ENCODE peak calls at places on chromosomes 1 and 21, in six cellular contexts. F is GM23338, X is GM23248, E is PC-3, V is MM.1S, N is OCI-LY7. D is an unnamed sample.
A peak's percentile ranks its signal among the peaks of the same experiment; 100 is the strongest.

GRCh38 chr21:19950347-19950746 is 1047.9 kb upstream of the NCAM2 start:
- DNase-seq in F (no peak), X (no peak), E (no peak), V (no peak), N (no peak), D (no peak)

GRCh38 chr1:86703696-86704455 is 500 bp upstream of the SH3GLB1 start:
- DNase-seq in F (peak; percentile 59), X (peak; percentile 57), E (no peak), V (no peak), N (peak; percentile 82), D (no peak)

GRCh38 chr21:34878501-34878900 is 170.6 kb downstream of the RUNX1 start:
- DNase-seq in F (no peak), X (peak; percentile 47), E (peak; percentile 96), V (no peak), N (no peak), D (no peak)

GRCh38 chr1:100359139-100359538 is 6.8 kb downstream of the CDC14A start:
- DNase-seq in F (no peak), X (no peak), E (no peak), V (no peak), N (no peak), D (no peak)

GRCh38 chr1:193264313-193265065 is 78.1 kb upstream of the B3GALT2 start:
- DNase-seq in F (no peak), X (peak; percentile 56), E (no peak), V (no peak), N (no peak), D (no peak)

GRCh38 chr21:25898671-25899070 is 163.9 kb downstream of the GABPA start:
- DNase-seq in F (no peak), X (peak; percentile 13), E (no peak), V (no peak), N (no peak), D (no peak)

GRCh38 chr1:239587066-239587465 is 200.7 kb downstream of the CHRM3 start:
- DNase-seq in F (peak; percentile 11), X (no peak), E (no peak), V (no peak), N (no peak), D (no peak)

GRCh38 chr1:166811691-166812090 is 27.6 kb upstream of the POGK start:
- DNase-seq in F (no peak), X (peak; percentile 72), E (no peak), V (no peak), N (no peak), D (no peak)

GRCh38 chr1:151593651-151594625 is 17.9 kb upstream of the SNX27 start:
- DNase-seq in F (peak; percentile 95), X (peak; percentile 59), E (peak; percentile 89), V (peak; percentile 93), N (peak; percentile 87), D (peak; percentile 89)

GRCh38 chr1:80384037-80384830 is 1377.7 kb upstream of the ADGRL4 start:
- DNase-seq in F (no peak), X (no peak), E (no peak), V (no peak), N (no peak), D (no peak)

GRCh38 chr1:203551550-203551949 is 57.6 kb downstream of the OPTC start:
- DNase-seq in F (no peak), X (no peak), E (peak; percentile 72), V (no peak), N (no peak), D (no peak)

GRCh38 chr1:116763116-116763786 is 9.0 kb downstream of the CD2 start:
- DNase-seq in F (no peak), X (peak; percentile 13), E (no peak), V (no peak), N (no peak), D (peak; percentile 20)

GRCh38 chr1:179831852-179832699 is 45.5 kb downstream of the TOR1AIP2 start:
- DNase-seq in F (no peak), X (peak; percentile 27), E (no peak), V (peak; percentile 94), N (no peak), D (no peak)

GRCh38 chr1:9410737-9411297 is 118.1 kb downstream of the SPSB1 start:
- DNase-seq in F (peak; percentile 25), X (peak; percentile 38), E (no peak), V (peak; percentile 36), N (peak; percentile 71), D (peak; percentile 58)

GRCh38 chr1:228190778-228191177 is 17.1 kb upstream of the OBSCN start:
- DNase-seq in F (no peak), X (no peak), E (no peak), V (no peak), N (no peak), D (no peak)

GRCh38 chr1:244599937-244600350 is 53.0 kb upstream of the DESI2 start:
- DNase-seq in F (no peak), X (peak; percentile 98), E (peak; percentile 98), V (peak; percentile 21), N (no peak), D (peak; percentile 74)

GRCh38 chr1:230860617-230861384 is 7.5 kb downstream of the C1orf198 start:
- DNase-seq in F (peak; percentile 60), X (no peak), E (no peak), V (no peak), N (no peak), D (no peak)

GRCh38 chr1:94543003-94543402 is 1.4 kb upstream of the F3 start:
- DNase-seq in F (no peak), X (peak; percentile 74), E (peak; percentile 75), V (no peak), N (no peak), D (no peak)

GRCh38 chr1:94541175-94542087 is at the start of gene F3:
- DNase-seq in F (peak; percentile 89), X (peak; percentile 94), E (peak; percentile 91), V (peak; percentile 56), N (no peak), D (peak; percentile 96)

GRCh38 chr1:94543893-94544635 is 2.5 kb upstream of the F3 start:
- DNase-seq in F (no peak), X (peak; percentile 84), E (peak; percentile 6), V (no peak), N (no peak), D (no peak)

GRCh38 chr1:94542088-94542671 is 621 bp upstream of the F3 start:
- DNase-seq in F (peak; percentile 36), X (peak; percentile 72), E (peak; percentile 12), V (peak; percentile 6), N (no peak), D (no peak)

DNA sequence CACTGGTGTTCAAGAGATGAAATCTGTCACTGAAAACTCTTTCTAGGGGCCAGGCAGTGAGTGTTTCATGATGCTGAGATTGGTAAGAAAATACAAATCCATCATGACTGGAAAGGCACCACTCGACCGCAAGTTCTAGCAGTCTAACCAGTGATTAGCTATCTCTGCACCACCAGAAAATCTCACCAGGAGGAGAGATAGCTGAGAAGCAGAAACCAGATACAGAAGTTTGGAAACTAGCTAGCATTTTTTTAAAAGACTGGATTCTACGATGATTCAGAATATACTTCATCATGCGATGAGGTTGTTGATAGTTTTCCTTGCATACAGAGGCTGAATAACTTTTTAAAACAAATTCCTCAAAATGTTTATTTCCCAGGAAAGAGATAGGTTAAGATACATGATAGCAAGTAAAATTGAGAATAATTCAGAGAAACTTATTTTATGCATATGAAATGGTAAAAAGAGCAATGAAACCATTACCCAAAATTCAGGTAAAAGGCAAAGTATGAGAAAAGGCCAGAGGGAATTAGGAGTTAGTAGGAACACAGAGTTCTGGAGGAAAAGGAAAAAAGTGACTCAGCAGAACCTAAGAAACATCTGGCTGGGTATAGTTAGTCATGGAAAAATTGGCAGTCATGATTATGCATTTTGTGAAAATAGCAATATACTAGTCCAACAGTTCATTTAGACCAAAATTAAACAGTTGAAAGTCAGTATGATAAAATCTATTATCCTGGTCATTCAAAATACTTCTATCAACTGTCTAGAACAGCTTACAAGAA is 3.3 kb upstream of the F3 start:
- DNase-seq in F (no peak), X (peak; percentile 92), E (peak; percentile 74), V (no peak), N (no peak), D (no peak)
- TF ChIP-seq EZH2phosphoT487 in F (no peak), X (no peak), E (no peak), V (no peak), N (no peak), D (no peak)

DNA sequence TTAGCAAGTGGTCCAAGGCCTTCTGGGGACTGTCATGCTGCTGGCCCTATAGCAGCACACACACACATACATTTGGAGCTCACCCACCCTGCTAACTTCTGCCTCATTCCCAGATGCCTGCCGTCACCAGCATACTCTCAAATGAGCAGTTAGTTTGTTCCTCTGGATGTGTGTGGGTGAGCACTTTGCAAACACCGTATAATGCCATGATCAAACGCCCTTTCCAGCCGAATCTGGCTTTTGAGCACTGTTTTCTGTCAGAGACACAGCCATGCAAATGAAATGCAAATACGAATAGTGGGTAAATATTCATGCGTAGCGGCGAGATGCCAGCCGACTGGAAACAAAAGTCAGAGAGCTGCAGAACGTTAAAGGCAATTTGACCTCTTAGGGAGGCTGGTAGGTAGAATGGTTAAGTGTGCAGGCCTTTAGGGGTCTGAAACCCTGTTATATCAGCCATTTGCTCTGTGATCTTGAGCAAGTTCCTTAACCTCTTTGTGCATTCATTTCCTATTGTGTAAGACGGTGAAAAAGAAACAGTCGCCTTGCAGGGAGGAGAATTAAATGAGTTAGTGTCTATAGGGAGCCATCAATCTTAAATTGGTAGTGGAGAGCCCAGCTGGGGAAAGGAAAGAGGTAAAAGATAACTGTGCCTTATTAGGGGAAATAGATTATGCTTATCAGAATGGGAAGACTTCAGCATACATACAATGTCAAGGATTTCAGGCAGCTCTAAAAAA is 6.5 kb upstream of the SDHB start:
- DNase-seq in F (peak; percentile 46), X (no peak), E (no peak), V (no peak), N (peak; percentile 19), D (no peak)
- H3K27ac ChIP-seq in F (no peak overlapping the region), X (no peak overlapping the region), E (no peak overlapping the region), V (no peak overlapping the region), N (no peak overlapping the region), D (no peak overlapping the region)

DNA sequence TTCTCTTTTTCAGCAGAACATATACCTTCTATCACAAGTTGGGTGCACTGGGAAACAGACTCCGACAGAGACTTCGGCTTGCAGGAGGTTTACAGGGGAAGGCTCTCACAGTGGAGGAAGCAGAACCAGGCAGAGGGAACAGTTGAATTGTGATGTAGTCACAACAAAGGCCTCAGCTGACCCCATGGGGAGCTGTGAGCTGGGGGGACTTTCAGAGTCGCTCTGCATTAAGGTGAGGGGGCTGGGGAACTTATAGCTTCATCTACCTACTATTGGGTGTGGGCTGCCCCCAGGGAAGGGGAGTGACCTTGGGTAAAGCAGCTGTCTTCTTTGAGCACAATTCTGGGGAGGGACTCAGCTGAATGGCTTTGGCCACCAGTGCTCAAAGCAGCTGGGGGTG is 94.9 kb upstream of the POU3F1 start:
- DNase-seq in F (no peak), X (no peak), E (no peak), V (no peak), N (no peak), D (no peak)
- H3K4me2 ChIP-seq in F (peak overlapping the region; percentile 56), X (no peak overlapping the region), E (no peak overlapping the region), V (no peak overlapping the region), N (no peak overlapping the region), D (no peak overlapping the region)

DNA sequence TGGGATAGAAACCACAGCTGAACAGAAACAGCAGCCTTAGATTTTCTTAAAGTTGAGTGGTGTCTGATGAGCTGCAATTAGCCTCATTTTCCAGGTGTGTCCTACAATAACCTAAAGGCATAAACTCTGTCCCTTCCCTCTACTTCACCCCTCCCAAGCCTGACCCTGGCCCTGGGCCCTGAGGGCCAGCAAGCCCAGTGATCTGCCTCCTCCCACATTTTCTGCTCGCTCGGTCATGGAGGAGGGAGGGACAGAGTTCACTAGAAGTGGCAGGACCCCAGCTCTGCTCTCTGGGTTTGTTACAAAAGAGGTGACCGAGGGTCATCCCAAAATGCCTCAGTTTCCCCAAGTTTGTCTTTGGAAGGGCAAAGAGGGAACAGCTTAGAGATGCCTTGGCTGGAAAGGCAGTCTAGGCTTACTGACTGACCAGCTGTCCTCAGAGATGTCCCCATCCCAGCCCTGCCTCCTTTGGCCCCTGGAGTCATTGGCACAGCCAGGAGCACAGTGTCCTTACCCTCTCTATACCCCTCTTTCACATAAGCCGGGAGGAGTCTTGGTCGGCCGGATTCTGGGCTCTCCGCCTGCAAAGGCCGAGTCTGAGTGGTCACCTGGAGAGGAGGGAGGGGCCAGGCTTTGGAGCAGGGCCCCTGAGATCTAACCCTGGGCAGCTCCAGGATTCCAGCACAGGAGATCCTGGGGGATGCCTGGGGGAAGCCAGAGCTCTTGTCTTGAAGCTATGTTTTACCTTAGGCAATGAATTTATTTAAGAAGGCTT is 172.7 kb downstream of the PTPRU start:
- DNase-seq in F (no peak), X (no peak), E (no peak), V (no peak), N (no peak), D (no peak)
- TF ChIP-seq EZH2phosphoT487 in F (no peak), X (no peak), E (no peak), V (no peak), N (no peak), D (no peak)